ENCODE peak calls at places on chromosomes 3 and 15, in eight cellular contexts. One of them, this sample, is unnamed.

GRCh38 chr3:33064929-33065328 is 32.0 kb downstream of the GLB1 start:
- DNase-seq in D721Med: no peak
- DNase-seq in K562: no peak
- DNase-seq in astrocyte: no peak
- DNase-seq in GM12865: peak
- DNase-seq in aorta: no peak
- DNase-seq in stimulated activated CD4-positive, alpha-beta T cell treated with anti-CD3 and anti-CD28 coated beads, Interleukin-1b, Interleukin-23, amount 100 ng/mL, for 24 hours: no peak
- DNase-seq in T-helper 17 cell: no peak
- DNase-seq in this sample: no peak

GRCh38 chr15:91780387-91780786 is 73.1 kb upstream of the SLCO3A1 start:
- DNase-seq in D721Med: no peak
- DNase-seq in K562: no peak
- DNase-seq in astrocyte: no peak
- DNase-seq in GM12865: no peak
- DNase-seq in aorta: no peak
- DNase-seq in stimulated activated CD4-positive, alpha-beta T cell treated with anti-CD3 and anti-CD28 coated beads, Interleukin-1b, Interleukin-23, amount 100 ng/mL, for 24 hours: no peak
- DNase-seq in T-helper 17 cell: no peak
- DNase-seq in this sample: no peak

GRCh38 chr15:39131605-39132004 is 449.3 kb upstream of the THBS1 start:
- DNase-seq in D721Med: no peak
- DNase-seq in K562: no peak
- DNase-seq in astrocyte: peak
- DNase-seq in GM12865: no peak
- DNase-seq in aorta: no peak
- DNase-seq in stimulated activated CD4-positive, alpha-beta T cell treated with anti-CD3 and anti-CD28 coated beads, Interleukin-1b, Interleukin-23, amount 100 ng/mL, for 24 hours: no peak
- DNase-seq in T-helper 17 cell: no peak
- DNase-seq in this sample: no peak

GRCh38 chr3:8709287-8709686 is 24.3 kb upstream of the CAV3 start:
- DNase-seq in D721Med: no peak
- DNase-seq in K562: no peak
- DNase-seq in astrocyte: no peak
- DNase-seq in GM12865: no peak
- DNase-seq in aorta: no peak
- DNase-seq in stimulated activated CD4-positive, alpha-beta T cell treated with anti-CD3 and anti-CD28 coated beads, Interleukin-1b, Interleukin-23, amount 100 ng/mL, for 24 hours: no peak
- DNase-seq in T-helper 17 cell: no peak
- DNase-seq in this sample: no peak

GRCh38 chr3:45087155-45087554 is 59.0 kb downstream of the CDCP1 start:
- DNase-seq in D721Med: no peak
- DNase-seq in K562: no peak
- DNase-seq in astrocyte: no peak
- DNase-seq in GM12865: no peak
- DNase-seq in aorta: no peak
- DNase-seq in stimulated activated CD4-positive, alpha-beta T cell treated with anti-CD3 and anti-CD28 coated beads, Interleukin-1b, Interleukin-23, amount 100 ng/mL, for 24 hours: no peak
- DNase-seq in T-helper 17 cell: no peak
- DNase-seq in this sample: no peak

GRCh38 chr3:150348500-150348899 is 59.6 kb upstream of the TSC22D2 start:
- DNase-seq in D721Med: no peak
- DNase-seq in K562: no peak
- DNase-seq in astrocyte: peak
- DNase-seq in GM12865: peak
- DNase-seq in aorta: no peak
- DNase-seq in stimulated activated CD4-positive, alpha-beta T cell treated with anti-CD3 and anti-CD28 coated beads, Interleukin-1b, Interleukin-23, amount 100 ng/mL, for 24 hours: no peak
- DNase-seq in T-helper 17 cell: no peak
- DNase-seq in this sample: no peak

GRCh38 chr15:55708720-55709119 is 34.2 kb downstream of the PRTG start:
- DNase-seq in D721Med: no peak
- DNase-seq in K562: no peak
- DNase-seq in astrocyte: no peak
- DNase-seq in GM12865: no peak
- DNase-seq in aorta: no peak
- DNase-seq in stimulated activated CD4-positive, alpha-beta T cell treated with anti-CD3 and anti-CD28 coated beads, Interleukin-1b, Interleukin-23, amount 100 ng/mL, for 24 hours: no peak
- DNase-seq in T-helper 17 cell: no peak
- DNase-seq in this sample: no peak

GRCh38 chr3:8713901-8714759 is 19.5 kb upstream of the CAV3 start:
- DNase-seq in D721Med: no peak
- DNase-seq in K562: peak
- DNase-seq in astrocyte: no peak
- DNase-seq in GM12865: peak
- DNase-seq in aorta: no peak
- DNase-seq in stimulated activated CD4-positive, alpha-beta T cell treated with anti-CD3 and anti-CD28 coated beads, Interleukin-1b, Interleukin-23, amount 100 ng/mL, for 24 hours: no peak
- DNase-seq in T-helper 17 cell: no peak
- DNase-seq in this sample: no peak

GRCh38 chr15:52343831-52344230 is 48.2 kb upstream of the MYO5C start:
- DNase-seq in D721Med: no peak
- DNase-seq in K562: no peak
- DNase-seq in astrocyte: peak
- DNase-seq in GM12865: no peak
- DNase-seq in aorta: no peak
- DNase-seq in stimulated activated CD4-positive, alpha-beta T cell treated with anti-CD3 and anti-CD28 coated beads, Interleukin-1b, Interleukin-23, amount 100 ng/mL, for 24 hours: no peak
- DNase-seq in T-helper 17 cell: no peak
- DNase-seq in this sample: no peak

GRCh38 chr3:161072076-161072697 is 33.0 kb downstream of the B3GALNT1 start:
- DNase-seq in D721Med: no peak
- DNase-seq in K562: no peak
- DNase-seq in astrocyte: no peak
- DNase-seq in GM12865: no peak
- DNase-seq in aorta: no peak
- DNase-seq in stimulated activated CD4-positive, alpha-beta T cell treated with anti-CD3 and anti-CD28 coated beads, Interleukin-1b, Interleukin-23, amount 100 ng/mL, for 24 hours: no peak
- DNase-seq in T-helper 17 cell: no peak
- DNase-seq in this sample: no peak

GRCh38 chr3:116667324-116667723 is 42.3 kb upstream of the TUSC7 start:
- DNase-seq in D721Med: no peak
- DNase-seq in K562: no peak
- DNase-seq in astrocyte: peak
- DNase-seq in GM12865: no peak
- DNase-seq in aorta: no peak
- DNase-seq in stimulated activated CD4-positive, alpha-beta T cell treated with anti-CD3 and anti-CD28 coated beads, Interleukin-1b, Interleukin-23, amount 100 ng/mL, for 24 hours: no peak
- DNase-seq in T-helper 17 cell: no peak
- DNase-seq in this sample: no peak

GRCh38 chr15:90871097-90871715 is 2.8 kb downstream of the FURIN start:
- DNase-seq in D721Med: no peak
- DNase-seq in K562: peak
- DNase-seq in astrocyte: no peak
- DNase-seq in GM12865: peak
- DNase-seq in aorta: peak
- DNase-seq in stimulated activated CD4-positive, alpha-beta T cell treated with anti-CD3 and anti-CD28 coated beads, Interleukin-1b, Interleukin-23, amount 100 ng/mL, for 24 hours: no peak
- DNase-seq in T-helper 17 cell: no peak
- DNase-seq in this sample: peak

GRCh38 chr3:16369247-16369646 is 104.2 kb downstream of the OXNAD1 start:
- DNase-seq in D721Med: no peak
- DNase-seq in K562: no peak
- DNase-seq in astrocyte: peak
- DNase-seq in GM12865: no peak
- DNase-seq in aorta: no peak
- DNase-seq in stimulated activated CD4-positive, alpha-beta T cell treated with anti-CD3 and anti-CD28 coated beads, Interleukin-1b, Interleukin-23, amount 100 ng/mL, for 24 hours: no peak
- DNase-seq in T-helper 17 cell: no peak
- DNase-seq in this sample: no peak

GRCh38 chr15:74808073-74808839 is 4.4 kb upstream of the LMAN1L start:
- DNase-seq in D721Med: no peak
- DNase-seq in K562: no peak
- DNase-seq in astrocyte: no peak
- DNase-seq in GM12865: no peak
- DNase-seq in aorta: no peak
- DNase-seq in stimulated activated CD4-positive, alpha-beta T cell treated with anti-CD3 and anti-CD28 coated beads, Interleukin-1b, Interleukin-23, amount 100 ng/mL, for 24 hours: no peak
- DNase-seq in T-helper 17 cell: no peak
- DNase-seq in this sample: no peak

GRCh38 chr15:90482124-90483011 is 47.4 kb upstream of the CRTC3 start:
- DNase-seq in D721Med: no peak
- DNase-seq in K562: peak
- DNase-seq in astrocyte: peak
- DNase-seq in GM12865: peak
- DNase-seq in aorta: no peak
- DNase-seq in stimulated activated CD4-positive, alpha-beta T cell treated with anti-CD3 and anti-CD28 coated beads, Interleukin-1b, Interleukin-23, amount 100 ng/mL, for 24 hours: peak
- DNase-seq in T-helper 17 cell: peak
- DNase-seq in this sample: peak

GRCh38 chr15:92205255-92205739 is 188.4 kb upstream of the ST8SIA2 start:
- DNase-seq in D721Med: no peak
- DNase-seq in K562: no peak
- DNase-seq in astrocyte: no peak
- DNase-seq in GM12865: peak
- DNase-seq in aorta: no peak
- DNase-seq in stimulated activated CD4-positive, alpha-beta T cell treated with anti-CD3 and anti-CD28 coated beads, Interleukin-1b, Interleukin-23, amount 100 ng/mL, for 24 hours: no peak
- DNase-seq in T-helper 17 cell: no peak
- DNase-seq in this sample: no peak

GRCh38 chr15:92808611-92809063 is 91.5 kb upstream of the CHD2 start:
- DNase-seq in D721Med: no peak
- DNase-seq in K562: peak
- DNase-seq in astrocyte: peak
- DNase-seq in GM12865: no peak
- DNase-seq in aorta: peak
- DNase-seq in stimulated activated CD4-positive, alpha-beta T cell treated with anti-CD3 and anti-CD28 coated beads, Interleukin-1b, Interleukin-23, amount 100 ng/mL, for 24 hours: peak
- DNase-seq in T-helper 17 cell: no peak
- DNase-seq in this sample: no peak

GRCh38 chr3:154364849-154365248 is 40.6 kb upstream of the DHX36 start:
- DNase-seq in D721Med: no peak
- DNase-seq in K562: no peak
- DNase-seq in astrocyte: no peak
- DNase-seq in GM12865: no peak
- DNase-seq in aorta: no peak
- DNase-seq in stimulated activated CD4-positive, alpha-beta T cell treated with anti-CD3 and anti-CD28 coated beads, Interleukin-1b, Interleukin-23, amount 100 ng/mL, for 24 hours: no peak
- DNase-seq in T-helper 17 cell: no peak
- DNase-seq in this sample: no peak

GRCh38 chr3:8962226-8962861 is 928 bp downstream of the RAD18 start:
- DNase-seq in D721Med: no peak
- DNase-seq in K562: no peak
- DNase-seq in astrocyte: no peak
- DNase-seq in GM12865: no peak
- DNase-seq in aorta: no peak
- DNase-seq in stimulated activated CD4-positive, alpha-beta T cell treated with anti-CD3 and anti-CD28 coated beads, Interleukin-1b, Interleukin-23, amount 100 ng/mL, for 24 hours: no peak
- DNase-seq in T-helper 17 cell: no peak
- DNase-seq in this sample: no peak

GRCh38 chr3:32562640-32563039 is 8.0 kb downstream of the DYNC1LI1 start:
- DNase-seq in D721Med: no peak
- DNase-seq in K562: no peak
- DNase-seq in astrocyte: no peak
- DNase-seq in GM12865: no peak
- DNase-seq in aorta: no peak
- DNase-seq in stimulated activated CD4-positive, alpha-beta T cell treated with anti-CD3 and anti-CD28 coated beads, Interleukin-1b, Interleukin-23, amount 100 ng/mL, for 24 hours: no peak
- DNase-seq in T-helper 17 cell: no peak
- DNase-seq in this sample: no peak

GRCh38 chr3:127172670-127173515 is 20.0 kb upstream of the PRR23E start:
- DNase-seq in D721Med: no peak
- DNase-seq in K562: no peak
- DNase-seq in astrocyte: peak
- DNase-seq in GM12865: no peak
- DNase-seq in aorta: peak
- DNase-seq in stimulated activated CD4-positive, alpha-beta T cell treated with anti-CD3 and anti-CD28 coated beads, Interleukin-1b, Interleukin-23, amount 100 ng/mL, for 24 hours: no peak
- DNase-seq in T-helper 17 cell: no peak
- DNase-seq in this sample: no peak

GRCh38 chr3:126355777-126356372 is 1.3 kb downstream of the KLF15 start:
- DNase-seq in D721Med: peak
- DNase-seq in K562: peak
- DNase-seq in astrocyte: peak
- DNase-seq in GM12865: peak
- DNase-seq in aorta: peak
- DNase-seq in stimulated activated CD4-positive, alpha-beta T cell treated with anti-CD3 and anti-CD28 coated beads, Interleukin-1b, Interleukin-23, amount 100 ng/mL, for 24 hours: no peak
- DNase-seq in T-helper 17 cell: no peak
- DNase-seq in this sample: no peak

GRCh38 chr3:46293991-46294833 is 52.0 kb downstream of the CCR3 start:
- DNase-seq in D721Med: no peak
- DNase-seq in K562: no peak
- DNase-seq in astrocyte: no peak
- DNase-seq in GM12865: peak
- DNase-seq in aorta: no peak
- DNase-seq in stimulated activated CD4-positive, alpha-beta T cell treated with anti-CD3 and anti-CD28 coated beads, Interleukin-1b, Interleukin-23, amount 100 ng/mL, for 24 hours: peak
- DNase-seq in T-helper 17 cell: no peak
- DNase-seq in this sample: no peak

GRCh38 chr3:42071720-42072582 is 19.2 kb upstream of the TRAK1 start:
- DNase-seq in D721Med: peak
- DNase-seq in K562: no peak
- DNase-seq in astrocyte: peak
- DNase-seq in GM12865: peak
- DNase-seq in aorta: peak
- DNase-seq in stimulated activated CD4-positive, alpha-beta T cell treated with anti-CD3 and anti-CD28 coated beads, Interleukin-1b, Interleukin-23, amount 100 ng/mL, for 24 hours: no peak
- DNase-seq in T-helper 17 cell: no peak
- DNase-seq in this sample: no peak

GRCh38 chr15:55917881-55918296 is 75.5 kb downstream of the NEDD4 start:
- DNase-seq in D721Med: no peak
- DNase-seq in K562: peak
- DNase-seq in astrocyte: peak
- DNase-seq in GM12865: peak
- DNase-seq in aorta: no peak
- DNase-seq in stimulated activated CD4-positive, alpha-beta T cell treated with anti-CD3 and anti-CD28 coated beads, Interleukin-1b, Interleukin-23, amount 100 ng/mL, for 24 hours: no peak
- DNase-seq in T-helper 17 cell: no peak
- DNase-seq in this sample: no peak

This sample was measured in memory B cell.